ENCODE peak calls at places on chromosomes 11 and 22, in ten cellular contexts. One of them, this sample, is unnamed.

GRCh38 chr11:116229581-116229980 is 543.2 kb downstream of the BUD13 start:
- DNase-seq in activated CD4-positive, alpha-beta T cell treated with anti-CD3 and anti-CD28 coated beads, Interleukin-2, amount 50 U/mL, for 24 hours: no peak
- DNase-seq in NCI-H2029: no peak
- DNase-seq in SW 1271: no peak
- DNase-seq in HFFc6: no peak
- DNase-seq in sciatic nerve: no peak
- DNase-seq in HuH-7.5: no peak
- DNase-seq in posterior vena cava: no peak
- DNase-seq in lower lobe of right lung: no peak
- DNase-seq in T-cell: no peak
- DNase-seq in this sample: no peak

GRCh38 chr11:69563946-69564780 is 76.8 kb upstream of the CCND1 start:
- DNase-seq in activated CD4-positive, alpha-beta T cell treated with anti-CD3 and anti-CD28 coated beads, Interleukin-2, amount 50 U/mL, for 24 hours: no peak
- DNase-seq in NCI-H2029: no peak
- DNase-seq in SW 1271: no peak
- DNase-seq in HFFc6: peak
- DNase-seq in sciatic nerve: no peak
- DNase-seq in HuH-7.5: no peak
- DNase-seq in posterior vena cava: no peak
- DNase-seq in lower lobe of right lung: no peak
- DNase-seq in T-cell: no peak
- DNase-seq in this sample: no peak

GRCh38 chr11:65790104-65790901 is 3.4 kb downstream of the OVOL1 start:
- DNase-seq in activated CD4-positive, alpha-beta T cell treated with anti-CD3 and anti-CD28 coated beads, Interleukin-2, amount 50 U/mL, for 24 hours: no peak
- DNase-seq in NCI-H2029: no peak
- DNase-seq in SW 1271: no peak
- DNase-seq in HFFc6: no peak
- DNase-seq in sciatic nerve: no peak
- DNase-seq in HuH-7.5: no peak
- DNase-seq in posterior vena cava: no peak
- DNase-seq in lower lobe of right lung: no peak
- DNase-seq in T-cell: no peak
- DNase-seq in this sample: no peak

GRCh38 chr11:42465613-42466012 is 846.2 kb upstream of the API5 start:
- DNase-seq in activated CD4-positive, alpha-beta T cell treated with anti-CD3 and anti-CD28 coated beads, Interleukin-2, amount 50 U/mL, for 24 hours: no peak
- DNase-seq in NCI-H2029: peak
- DNase-seq in SW 1271: no peak
- DNase-seq in HFFc6: no peak
- DNase-seq in sciatic nerve: no peak
- DNase-seq in HuH-7.5: no peak
- DNase-seq in posterior vena cava: no peak
- DNase-seq in lower lobe of right lung: no peak
- DNase-seq in T-cell: no peak
- DNase-seq in this sample: no peak

GRCh38 chr11:119432484-119433368 is 9.8 kb upstream of the THY1 start:
- DNase-seq in activated CD4-positive, alpha-beta T cell treated with anti-CD3 and anti-CD28 coated beads, Interleukin-2, amount 50 U/mL, for 24 hours: no peak
- DNase-seq in NCI-H2029: no peak
- DNase-seq in SW 1271: peak
- DNase-seq in HFFc6: peak
- DNase-seq in sciatic nerve: no peak
- DNase-seq in HuH-7.5: no peak
- DNase-seq in posterior vena cava: no peak
- DNase-seq in lower lobe of right lung: no peak
- DNase-seq in T-cell: no peak
- DNase-seq in this sample: no peak

GRCh38 chr22:39087881-39088687 is 9.0 kb upstream of the APOBEC3H start:
- DNase-seq in activated CD4-positive, alpha-beta T cell treated with anti-CD3 and anti-CD28 coated beads, Interleukin-2, amount 50 U/mL, for 24 hours: no peak
- DNase-seq in NCI-H2029: no peak
- DNase-seq in SW 1271: no peak
- DNase-seq in HFFc6: no peak
- DNase-seq in sciatic nerve: no peak
- DNase-seq in HuH-7.5: no peak
- DNase-seq in posterior vena cava: no peak
- DNase-seq in lower lobe of right lung: no peak
- DNase-seq in T-cell: no peak
- DNase-seq in this sample: no peak

GRCh38 chr11:25587496-25587895 is 744.4 kb upstream of the ANO3 start:
- DNase-seq in activated CD4-positive, alpha-beta T cell treated with anti-CD3 and anti-CD28 coated beads, Interleukin-2, amount 50 U/mL, for 24 hours: no peak
- DNase-seq in NCI-H2029: no peak
- DNase-seq in SW 1271: no peak
- DNase-seq in HFFc6: no peak
- DNase-seq in sciatic nerve: no peak
- DNase-seq in HuH-7.5: no peak
- DNase-seq in posterior vena cava: no peak
- DNase-seq in lower lobe of right lung: no peak
- DNase-seq in T-cell: no peak
- DNase-seq in this sample: no peak

GRCh38 chr11:130312046-130312445 is 2.7 kb downstream of the ZBTB44 start:
- DNase-seq in activated CD4-positive, alpha-beta T cell treated with anti-CD3 and anti-CD28 coated beads, Interleukin-2, amount 50 U/mL, for 24 hours: no peak
- DNase-seq in NCI-H2029: no peak
- DNase-seq in SW 1271: no peak
- DNase-seq in HFFc6: no peak
- DNase-seq in sciatic nerve: no peak
- DNase-seq in HuH-7.5: no peak
- DNase-seq in posterior vena cava: no peak
- DNase-seq in lower lobe of right lung: no peak
- DNase-seq in T-cell: no peak
- DNase-seq in this sample: no peak

GRCh38 chr11:35632301-35632700 is 14.0 kb downstream of the FJX1 start:
- DNase-seq in activated CD4-positive, alpha-beta T cell treated with anti-CD3 and anti-CD28 coated beads, Interleukin-2, amount 50 U/mL, for 24 hours: no peak
- DNase-seq in NCI-H2029: no peak
- DNase-seq in SW 1271: no peak
- DNase-seq in HFFc6: no peak
- DNase-seq in sciatic nerve: no peak
- DNase-seq in HuH-7.5: no peak
- DNase-seq in posterior vena cava: no peak
- DNase-seq in lower lobe of right lung: no peak
- DNase-seq in T-cell: no peak
- DNase-seq in this sample: no peak

GRCh38 chr11:27456140-27456801 is 16.3 kb downstream of the LGR4 start:
- DNase-seq in activated CD4-positive, alpha-beta T cell treated with anti-CD3 and anti-CD28 coated beads, Interleukin-2, amount 50 U/mL, for 24 hours: no peak
- DNase-seq in NCI-H2029: no peak
- DNase-seq in SW 1271: no peak
- DNase-seq in HFFc6: peak
- DNase-seq in sciatic nerve: no peak
- DNase-seq in HuH-7.5: no peak
- DNase-seq in posterior vena cava: no peak
- DNase-seq in lower lobe of right lung: no peak
- DNase-seq in T-cell: no peak
- DNase-seq in this sample: no peak